ENCODE peak calls at places on chromosomes 5 and 9, in six cellular contexts. T is HT-29, Y is ELR, E is left colon, I is dorsolateral prefrontal cortex, V is nucleus accumbens. S is an unnamed sample.

GRCh38 chr5:88815048-88815789 is 67.8 kb downstream of the MEF2C start:
- DNase-seq in E (no peak), V (no peak), Y (no peak), T (no peak), I (no peak), S (no peak)

GRCh38 chr5:123722451-123722850 is 210.5 kb downstream of the CSNK1G3 start:
- DNase-seq in T (no peak), V (no peak), E (no peak), I (no peak), Y (no peak), S (no peak)

GRCh38 chr9:34985311-34985899 is 4.1 kb upstream of the DNAJB5 start:
- DNase-seq in V (peak), T (peak), Y (peak), E (no peak), I (no peak), S (peak)

GRCh38 chr5:83512051-83512745 is 40.7 kb downstream of the VCAN start:
- DNase-seq in T (no peak), E (no peak), Y (no peak), I (no peak), V (no peak), S (peak)

GRCh38 chr9:134360897-134361296 is 34.6 kb downstream of the RXRA start:
- DNase-seq in T (peak), I (no peak), Y (peak), E (no peak), V (no peak), S (peak)

GRCh38 chr5:171478946-171479775 is 59.7 kb downstream of the FGF18 start:
- DNase-seq in I (no peak), T (no peak), Y (no peak), E (no peak), V (no peak), S (no peak)

GRCh38 chr5:1882337-1883119 is at the start of gene IRX4:
- DNase-seq in T (no peak), I (no peak), E (no peak), V (no peak), Y (no peak), S (peak)

GRCh38 chr5:135329101-135329912 is 69.7 kb downstream of the MACROH2A1 start:
- DNase-seq in I (no peak), V (no peak), Y (no peak), T (no peak), E (no peak), S (no peak)

GRCh38 chr5:140311011-140311467 is 8.1 kb upstream of the PFDN1 start:
- DNase-seq in T (peak), I (no peak), E (no peak), Y (peak), V (no peak), S (peak)

GRCh38 chr9:119284118-119284517 is 85.1 kb downstream of the BRINP1 start:
- DNase-seq in V (peak), Y (no peak), E (no peak), I (peak), T (no peak), S (no peak)

GRCh38 chr9:137725598-137725997 is 106.8 kb downstream of the EHMT1 start:
- DNase-seq in V (no peak), Y (no peak), T (no peak), E (no peak), I (no peak), S (no peak)

GRCh38 chr5:65663804-65664521 is 39.1 kb downstream of the SHLD3 start:
- DNase-seq in E (no peak), I (no peak), V (no peak), T (peak), Y (peak), S (peak)

GRCh38 chr9:105332471-105332870 is 88.0 kb downstream of the SLC44A1 start:
- DNase-seq in I (no peak), Y (peak), T (no peak), V (no peak), E (no peak), S (peak)

GRCh38 chr5:82387041-82387818 is 109.1 kb upstream of the RPS23 start:
- DNase-seq in T (peak), E (no peak), V (no peak), Y (no peak), I (no peak), S (peak)

GRCh38 chr5:141528401-141528984 is 39.6 kb downstream of the PCDHGC5 start:
- DNase-seq in I (no peak), Y (no peak), T (no peak), V (no peak), E (no peak), S (no peak)

GRCh38 chr5:172729588-172729987 is 41.4 kb downstream of the DUSP1 start:
- DNase-seq in E (no peak), V (no peak), T (no peak), Y (no peak), I (no peak), S (no peak)

GRCh38 chr9:25994605-25995004 is 316.4 kb upstream of the TUSC1 start:
- DNase-seq in I (no peak), T (no peak), E (no peak), Y (no peak), V (no peak), S (no peak)

GRCh38 chr5:148866024-148866423 is 39.6 kb downstream of the ADRB2 start:
- DNase-seq in T (no peak), V (no peak), E (no peak), I (no peak), Y (no peak), S (no peak)

GRCh38 chr9:116901260-116901659 is 214.2 kb downstream of the TRIM32 start:
- DNase-seq in I (no peak), V (no peak), T (no peak), Y (peak), E (no peak), S (no peak)

GRCh38 chr5:111121926-111122325 is 29.8 kb downstream of the WDR36 start:
- DNase-seq in I (no peak), T (no peak), V (no peak), E (no peak), Y (no peak), S (no peak)